ENCODE peak calls at places on chromosomes 1 and 21, in five cellular contexts. C, O, K, N and V are unnamed samples.

GRCh38 chr1:246565751-246566127 is 322 bp downstream of the TFB2M start:
- DNase-seq in C (no peak), O (no peak), K (no peak), N (peak; percentile 62), V (no peak)

GRCh38 chr1:32372149-32372756 is 9.9 kb downstream of the TSSK3 start:
- DNase-seq in C (no peak), O (no peak), K (no peak), N (no peak), V (no peak)

GRCh38 chr1:153617677-153618076 is 1.6 kb upstream of the S100A14 start:
- DNase-seq in C (peak; percentile 75), O (no peak), K (peak; percentile 91), N (no peak), V (no peak)

GRCh38 chr1:230232352-230232751 is 165.3 kb downstream of the GALNT2 start:
- DNase-seq in C (no peak), O (no peak), K (no peak), N (no peak), V (no peak)

GRCh38 chr1:32557812-32558211 is 18.6 kb downstream of the ZBTB8A start:
- DNase-seq in C (no peak), O (no peak), K (no peak), N (no peak), V (no peak)

GRCh38 chr1:212485895-212486590 is 53.3 kb downstream of the NENF start:
- DNase-seq in C (peak; percentile 55), O (no peak), K (peak; percentile 70), N (peak; percentile 97), V (peak; percentile 95)

GRCh38 chr1:19645544-19646252 is 1.6 kb downstream of the NBL1 start:
- DNase-seq in C (no peak), O (no peak), K (no peak), N (no peak), V (no peak)

GRCh38 chr1:76607712-76608111 is 259.6 kb upstream of the ST6GALNAC5 start:
- DNase-seq in C (no peak), O (no peak), K (no peak), N (no peak), V (no peak)

GRCh38 chr1:2256430-2257244 is 28.5 kb downstream of the SKI start:
- DNase-seq in C (peak; percentile 31), O (no peak), K (no peak), N (no peak), V (no peak)

GRCh38 chr1:2253036-2253796 is 25.1 kb downstream of the SKI start:
- DNase-seq in C (no peak), O (no peak), K (no peak), N (no peak), V (no peak)

GRCh38 chr1:2255420-2256369 is 27.6 kb downstream of the SKI start:
- DNase-seq in C (peak; percentile 41), O (no peak), K (no peak), N (peak; percentile 67), V (peak; percentile 87)

GRCh38 chr1:2253797-2254480 is 25.8 kb downstream of the SKI start:
- DNase-seq in C (no peak), O (no peak), K (no peak), N (no peak), V (no peak)

GRCh38 chr1:2255047-2255419 is 26.9 kb downstream of the SKI start:
- DNase-seq in C (no peak), O (no peak), K (no peak), N (no peak), V (no peak)
- H3K27ac ChIP-seq in C (no peak overlapping the region), O (peak overlapping the region; percentile 57), K (peak overlapping the region; percentile 86), N (peak overlapping the region; percentile 64), V (peak overlapping the region; percentile 5)

DNA sequence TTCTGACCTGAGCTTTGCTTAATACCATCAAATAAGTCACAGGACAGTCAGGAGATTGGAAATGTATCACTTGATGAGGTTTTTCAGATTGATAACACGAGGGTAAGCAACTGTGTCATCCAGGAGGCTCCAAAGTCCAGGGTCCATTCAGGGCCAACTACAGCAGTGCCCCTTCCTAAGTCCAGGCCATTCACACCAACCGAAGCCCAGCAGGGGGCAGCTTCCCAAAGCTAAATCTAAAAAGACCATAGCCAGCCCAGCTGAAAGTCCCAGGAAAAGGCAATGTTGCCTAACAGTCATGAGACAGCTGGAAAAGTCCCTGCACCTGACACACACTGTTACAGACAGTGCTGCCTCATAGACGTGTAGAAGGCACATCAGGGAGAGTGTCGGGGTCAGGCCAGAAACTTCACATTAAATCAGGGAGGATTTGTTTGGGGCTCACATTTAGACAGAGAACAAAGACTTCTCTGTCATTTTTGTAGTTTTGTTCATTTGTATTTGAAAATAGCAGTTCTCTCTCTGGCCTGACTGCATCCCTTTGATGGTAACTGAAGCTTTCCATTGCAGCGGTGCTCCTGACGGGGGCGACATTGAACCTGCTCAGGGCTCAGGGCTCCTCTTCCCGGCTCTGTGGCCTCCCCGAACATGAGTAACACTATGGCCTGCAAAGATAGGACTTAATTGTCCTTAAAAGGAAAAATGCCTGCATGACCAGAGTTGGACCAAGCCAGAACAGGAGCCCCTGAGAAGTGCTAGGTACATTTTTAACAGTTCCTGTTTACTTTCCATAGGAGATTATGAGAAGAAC is 200.4 kb downstream of the NRIP1 start:
- DNase-seq in C (peak; percentile 74), O (no peak), K (peak; percentile 68), N (peak; percentile 68), V (no peak)
- TF ChIP-seq CTCF in C (peak; percentile 84), O (peak; percentile 60), K (peak; percentile 37), N (peak; percentile 60), V (peak; percentile 59)

GRCh38 chr1:21669033-21669286 is 197 bp downstream of the RAP1GAP start:
- DNase-seq in C (no peak), O (no peak), K (no peak), N (no peak), V (no peak)

GRCh38 chr1:21666572-21667320 is 2.4 kb downstream of the RAP1GAP start:
- DNase-seq in C (no peak), O (no peak), K (peak; percentile 31), N (no peak), V (no peak)

GRCh38 chr1:21669287-21670058 is at the start of gene RAP1GAP:
- DNase-seq in C (peak; percentile 61), O (no peak), K (peak; percentile 58), N (no peak), V (no peak)

GRCh38 chr1:21667348-21668231 is 1.6 kb downstream of the RAP1GAP start:
- DNase-seq in C (no peak), O (no peak), K (no peak), N (no peak), V (no peak)

GRCh38 chr1:21668232-21669032 is 725 bp downstream of the RAP1GAP start:
- DNase-seq in C (no peak), O (no peak), K (peak; percentile 23), N (no peak), V (no peak)
- H3K27me3 ChIP-seq in C (no peaks in the 10 kb centered on the region), O (peaks cover 32% of the 10 kb centered on the region), K (peaks cover 68% of the 10 kb centered on the region), N (peaks cover 43% of the 10 kb centered on the region), V (peaks cover 79% of the 10 kb centered on the region)

GRCh38 chr1:61187380-61188086 is 105.2 kb downstream of the NFIA start:
- DNase-seq in C (no peak), O (no peak), K (no peak), N (no peak), V (no peak)

GRCh38 chr1:61192666-61193325 is 110.4 kb downstream of the NFIA start:
- DNase-seq in C (no peak), O (no peak), K (no peak), N (no peak), V (no peak)

GRCh38 chr1:61191140-61191720 is 108.9 kb downstream of the NFIA start:
- DNase-seq in C (no peak), O (no peak), K (no peak), N (no peak), V (no peak)

GRCh38 chr1:61193808-61194207 is 111.4 kb downstream of the NFIA start:
- DNase-seq in C (no peak), O (no peak), K (no peak), N (no peak), V (no peak)

GRCh38 chr1:61190476-61191067 is 108.2 kb downstream of the NFIA start:
- DNase-seq in C (no peak), O (no peak), K (no peak), N (no peak), V (no peak)
- H3K27ac ChIP-seq in C (no peak overlapping the region), O (peak overlapping the region; percentile 47), K (no peak overlapping the region), N (no peak overlapping the region), V (no peak overlapping the region)